ENCODE peak calls at places on chromosomes 4 and X, in five cellular contexts. C is AG10803, R is GM10248, N is astrocyte of the cerebellum, L is epithelial cell of esophagus. I is an unnamed sample.

GRCh38 chr4:88522702-88523324 is 763 bp downstream of the PYURF start:
- DNase-seq in C (peak; percentile 46), R (peak; percentile 31), N (no peak), L (peak; percentile 43), I (peak; percentile 34)

GRCh38 chrX:111869639-111870034 is 6.3 kb upstream of the TRPC5OS start:
- DNase-seq in R (peak; percentile 8), C (peak; percentile 50), N (peak; percentile 16), L (peak; percentile 53), I (peak; percentile 50)

GRCh38 chrX:42602136-42602535 is 175.8 kb downstream of the PPP1R2C start:
- DNase-seq in L (no peak), R (no peak), N (no peak), C (no peak), I (no peak)

GRCh38 chrX:13891367-13892146 is 74.7 kb upstream of the GPM6B start:
- DNase-seq in C (no peak), R (no peak), N (no peak), L (no peak), I (no peak)

GRCh38 chrX:7083468-7084396 is 63.8 kb upstream of the STS start:
- DNase-seq in R (peak; percentile 29), N (peak; percentile 99), C (peak; percentile 92), L (peak; percentile 82), I (no peak)

GRCh38 chr4:153603258-153603657 is 80.8 kb upstream of the TLR2 start:
- DNase-seq in R (no peak), C (no peak), L (no peak), N (no peak), I (no peak)

GRCh38 chr4:1081689-1082040 is 31.7 kb downstream of the RNF212 start:
- DNase-seq in C (peak; percentile 19), R (no peak), L (no peak), N (no peak), I (no peak)

GRCh38 chrX:9240956-9241355 is 207.0 kb upstream of the FAM9B start:
- DNase-seq in N (no peak), L (no peak), R (no peak), C (no peak), I (no peak)

GRCh38 chrX:124093222-124093621 is 131.7 kb downstream of the STAG2 start:
- DNase-seq in R (no peak), C (no peak), N (no peak), L (no peak), I (no peak)

GRCh38 chr4:78293348-78293747 is 236.2 kb downstream of the FRAS1 start:
- DNase-seq in C (peak; percentile 94), R (no peak), L (no peak), N (peak; percentile 61), I (no peak)

DNA sequence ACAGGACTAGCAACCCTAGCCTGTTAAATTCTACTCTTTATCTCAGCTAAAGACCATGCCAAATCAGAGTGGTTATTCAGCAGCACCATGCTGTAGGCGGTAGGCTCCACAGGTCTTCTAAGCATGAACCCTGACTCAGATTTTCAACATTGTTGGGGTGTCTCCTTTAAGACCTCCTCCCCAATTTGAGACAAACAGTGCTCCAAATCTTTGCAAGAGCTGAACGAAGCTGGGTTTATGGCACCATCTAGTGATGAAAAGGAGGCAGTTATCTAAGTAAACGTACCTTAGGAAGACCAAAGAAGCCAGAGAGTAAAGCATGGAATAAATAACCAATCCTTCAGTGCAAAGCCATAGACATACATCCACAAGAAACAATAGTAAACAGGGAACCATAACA is 334.5 kb upstream of the SLC7A11 start:
- DNase-seq in R (no peak), C (peak; percentile 32), N (peak; percentile 37), L (peak; percentile 65), I (no peak)
- TF ChIP-seq CTCF in R (no peak), C (peak; percentile 60), N (peak; percentile 55), L (peak; percentile 65), I (no peak)

DNA sequence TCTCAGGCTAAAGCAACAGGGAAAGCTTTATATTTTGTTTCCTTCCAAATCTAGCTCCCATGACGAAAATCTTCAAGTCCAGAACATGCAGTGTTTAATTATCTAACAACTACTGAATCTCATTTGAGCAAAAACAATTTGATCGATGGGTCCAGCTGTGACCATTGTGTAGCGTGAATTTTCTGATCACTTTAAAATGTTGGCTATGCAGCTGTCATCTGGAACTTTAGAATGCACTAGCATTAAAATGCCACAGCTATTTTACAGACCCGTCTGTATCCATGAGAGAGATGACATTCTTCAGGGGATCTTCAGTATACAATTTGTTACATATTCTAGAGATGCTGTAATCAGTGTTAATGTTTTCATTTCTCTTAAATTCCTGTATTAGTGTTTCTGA is 13.0 kb upstream of the CTSO start:
- DNase-seq in C (peak; percentile 27), R (no peak), L (no peak), N (no peak), I (no peak)
- TF ChIP-seq CTCF in C (no peak), R (no peak), L (no peak), N (no peak), I (no peak)

GRCh38 chrX:73068467-73069364 is 10.6 kb downstream of the PABPC1L2A start:
- DNase-seq in R (no peak), L (no peak), N (no peak), C (no peak), I (no peak)
- TF ChIP-seq CTCF in R (no peak), L (no peak), N (no peak), C (no peak), I (no peak)

GRCh38 chrX:16719334-16720084 is at the start of gene SYAP1:
- DNase-seq in L (peak; percentile 94), R (peak; percentile 87), N (peak; percentile 97), C (peak; percentile 94), I (peak; percentile 99)
- TF ChIP-seq CTCF in L (no peak), R (no peak), N (no peak), C (no peak), I (no peak)

DNA sequence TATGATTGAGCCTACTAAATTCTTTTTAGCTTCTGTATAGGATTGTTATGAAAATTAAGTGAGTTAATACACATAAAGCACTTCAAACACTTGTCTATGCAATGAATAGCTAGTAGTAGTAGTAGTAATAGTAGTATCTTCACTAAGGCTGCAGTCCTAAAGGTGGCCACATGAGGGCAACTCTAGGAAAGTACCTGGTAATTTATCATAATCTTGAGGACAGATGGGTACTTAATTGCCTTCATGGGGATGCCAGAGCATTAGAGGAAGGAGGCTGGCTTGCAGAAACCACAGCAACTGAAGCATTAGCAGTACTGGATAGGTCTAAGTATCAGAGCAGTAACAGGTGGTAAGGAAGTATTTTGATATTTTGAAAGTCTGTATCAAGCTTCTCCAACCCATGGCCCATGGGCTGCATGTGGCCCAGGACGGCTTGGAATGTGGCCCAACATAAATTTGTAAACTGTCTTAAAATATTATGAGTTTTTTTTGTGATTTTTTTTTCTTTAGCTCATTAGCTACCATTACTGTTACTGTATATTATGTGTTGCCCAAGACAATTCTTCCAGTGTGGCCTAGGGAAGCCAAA is 17.3 kb downstream of the NIPAL1 start:
- DNase-seq in R (no peak), N (no peak), C (no peak), L (peak; percentile 53), I (no peak)
- TF ChIP-seq CTCF in R (peak; percentile 48), N (peak; percentile 62), C (peak; percentile 61), L (peak; percentile 76), I (peak; percentile 40)

GRCh38 chr4:83490876-83491450 is 6.1 kb upstream of the ABRAXAS1 start:
- DNase-seq in C (peak; percentile 26), R (peak; percentile 54), L (peak; percentile 46), N (no peak), I (no peak)

GRCh38 chr4:83486457-83487129 is 1.7 kb upstream of the ABRAXAS1 start:
- DNase-seq in N (no peak), C (no peak), R (no peak), L (no peak), I (no peak)

GRCh38 chr4:83484500-83485431 is at the start of gene ABRAXAS1:
- DNase-seq in L (peak; percentile 93), N (peak; percentile 77), R (peak; percentile 99), C (peak; percentile 91), I (peak; percentile 97)

GRCh38 chr4:83489711-83490326 is 4.9 kb upstream of the ABRAXAS1 start:
- DNase-seq in N (no peak), L (no peak), C (no peak), R (no peak), I (no peak)
- TF ChIP-seq CTCF in N (no peak), L (no peak), C (no peak), R (no peak), I (no peak)

GRCh38 chrX:70998402-70999027 is 67.6 kb upstream of the SLC7A3 start:
- DNase-seq in N (peak; percentile 16), R (no peak), C (peak; percentile 57), L (peak; percentile 85), I (peak; percentile 27)
- TF ChIP-seq CTCF in N (peak; percentile 46), R (peak; percentile 27), C (peak; percentile 51), L (peak; percentile 43), I (peak; percentile 36)

GRCh38 chr4:123956204-123956603 is 559.6 kb downstream of the SPRY1 start:
- DNase-seq in N (no peak), C (no peak), L (no peak), R (no peak), I (no peak)
- TF ChIP-seq CTCF in N (no peak), C (no peak), L (no peak), R (no peak), I (no peak)

DNA sequence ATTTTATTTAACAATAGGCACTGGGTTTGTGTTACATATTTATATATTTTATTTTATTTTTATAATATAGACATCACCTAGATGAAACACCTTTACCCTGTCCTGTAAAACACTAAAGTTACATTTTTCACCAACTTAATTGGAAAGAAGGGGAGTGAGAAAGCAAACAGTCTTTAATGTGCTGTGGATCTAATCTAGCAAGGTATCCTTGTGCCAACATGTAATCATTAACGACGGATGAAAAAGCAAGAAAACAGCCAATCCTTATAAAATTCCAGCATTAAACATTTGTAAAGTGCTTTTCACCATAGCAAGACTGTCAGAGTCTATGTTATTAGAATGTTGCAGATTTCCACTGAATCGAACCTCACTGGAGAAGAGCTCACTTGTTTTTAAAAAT is 92.7 kb downstream of the HHIP start:
- DNase-seq in L (no peak), R (no peak), C (no peak), N (no peak), I (no peak)
- TF ChIP-seq CTCF in L (no peak), R (no peak), C (no peak), N (no peak), I (no peak)

GRCh38 chrX:119694601-119695534 is 1.9 kb upstream of the SEPTIN6 start:
- DNase-seq in C (no peak), L (peak; percentile 2), R (no peak), N (no peak), I (no peak)

GRCh38 chrX:119690921-119691716 is 1.8 kb downstream of the SEPTIN6 start:
- DNase-seq in N (no peak), C (peak; percentile 59), R (no peak), L (peak; percentile 46), I (peak; percentile 20)

GRCh38 chrX:119692241-119693031 is 532 bp downstream of the SEPTIN6 start:
- DNase-seq in C (peak; percentile 34), L (peak; percentile 36), R (peak; percentile 39), N (no peak), I (peak; percentile 57)

GRCh38 chrX:119693996-119694451 is 1.1 kb upstream of the SEPTIN6 start:
- DNase-seq in C (no peak), L (no peak), N (no peak), R (peak; percentile 43), I (peak; percentile 33)

GRCh38 chrX:119693032-119693995 is at the start of gene SEPTIN6:
- DNase-seq in L (peak; percentile 55), R (peak; percentile 87), N (peak; percentile 20), C (peak; percentile 64), I (peak; percentile 85)
- TF ChIP-seq CTCF in L (peak; percentile 11), R (no peak), N (no peak), C (no peak), I (no peak)